ENCODE peak calls at places on chromosomes 13 and 19, in six cellular contexts. One of them, this sample, is unnamed.

GRCh38 chr13:29162638-29163037 is 342.5 kb downstream of the MTUS2 start:
- DNase-seq in GM12878: no peak
- DNase-seq in K562: no peak
- DNase-seq in HepG2: no peak
- DNase-seq in H1: no peak
- DNase-seq in SK-N-SH: no peak
- DNase-seq in this sample: no peak

GRCh38 chr13:30235206-30235605 is 72.1 kb downstream of the KATNAL1 start:
- DNase-seq in HepG2: no peak
- DNase-seq in H1: no peak
- DNase-seq in K562: no peak
- DNase-seq in GM12878: no peak
- DNase-seq in SK-N-SH: no peak
- DNase-seq in this sample: no peak

GRCh38 chr13:95494082-95494681 is 58.3 kb upstream of the CLDN10 start:
- DNase-seq in HepG2: peak; percentile 55
- DNase-seq in K562: peak; percentile 59
- DNase-seq in SK-N-SH: peak; percentile 62
- DNase-seq in GM12878: no peak
- DNase-seq in H1: no peak
- DNase-seq in this sample: peak; percentile 77

GRCh38 chr19:14544977-14545715 is 15.8 kb downstream of the TECR start:
- DNase-seq in H1: no peak
- DNase-seq in HepG2: no peak
- DNase-seq in K562: no peak
- DNase-seq in SK-N-SH: no peak
- DNase-seq in GM12878: no peak
- DNase-seq in this sample: no peak

GRCh38 chr19:19366691-19367396 is 38.6 kb upstream of the GATAD2A start:
- DNase-seq in GM12878: no peak
- DNase-seq in H1: peak; percentile 79
- DNase-seq in HepG2: peak; percentile 92
- DNase-seq in K562: peak; percentile 85
- DNase-seq in SK-N-SH: peak; percentile 79
- DNase-seq in this sample: peak; percentile 76

GRCh38 chr13:32060319-32060924 is 28.8 kb downstream of the FRY start:
- DNase-seq in GM12878: no peak
- DNase-seq in HepG2: peak; percentile 40
- DNase-seq in K562: no peak
- DNase-seq in H1: no peak
- DNase-seq in SK-N-SH: no peak
- DNase-seq in this sample: no peak

GRCh38 chr19:18839465-18840287 is 7.9 kb downstream of the UPF1 start:
- DNase-seq in HepG2: peak; percentile 87
- DNase-seq in K562: no peak
- DNase-seq in SK-N-SH: no peak
- DNase-seq in H1: no peak
- DNase-seq in GM12878: no peak
- DNase-seq in this sample: no peak

GRCh38 chr19:33293255-33294057 is 8.9 kb downstream of the CEBPA start:
- DNase-seq in H1: no peak
- DNase-seq in HepG2: peak; percentile 93
- DNase-seq in SK-N-SH: no peak
- DNase-seq in K562: no peak
- DNase-seq in GM12878: no peak
- DNase-seq in this sample: peak; percentile 95

GRCh38 chr13:90800082-90800746 is 547.3 kb upstream of the MIR17HG start:
- DNase-seq in SK-N-SH: peak; percentile 59
- DNase-seq in HepG2: no peak
- DNase-seq in H1: no peak
- DNase-seq in GM12878: no peak
- DNase-seq in K562: no peak
- DNase-seq in this sample: no peak

GRCh38 chr13:27194895-27195764 is 23.5 kb upstream of the USP12 start:
- DNase-seq in HepG2: no peak
- DNase-seq in K562: peak; percentile 36
- DNase-seq in SK-N-SH: no peak
- DNase-seq in H1: no peak
- DNase-seq in GM12878: no peak
- DNase-seq in this sample: no peak

GRCh38 chr19:13026478-13026999 is 31.3 kb downstream of the NFIX start:
- DNase-seq in HepG2: peak; percentile 96
- DNase-seq in K562: no peak
- DNase-seq in GM12878: no peak
- DNase-seq in H1: no peak
- DNase-seq in SK-N-SH: no peak
- DNase-seq in this sample: no peak

GRCh38 chr19:48683349-48683748 is 10.5 kb upstream of the NTN5 start:
- DNase-seq in K562: no peak
- DNase-seq in SK-N-SH: no peak
- DNase-seq in HepG2: no peak
- DNase-seq in GM12878: no peak
- DNase-seq in H1: no peak
- DNase-seq in this sample: no peak

GRCh38 chr13:47650221-47650620 is 350.9 kb downstream of the SUCLA2 start:
- DNase-seq in K562: no peak
- DNase-seq in GM12878: no peak
- DNase-seq in H1: no peak
- DNase-seq in SK-N-SH: peak; percentile 1
- DNase-seq in HepG2: no peak
- DNase-seq in this sample: no peak

DNA sequence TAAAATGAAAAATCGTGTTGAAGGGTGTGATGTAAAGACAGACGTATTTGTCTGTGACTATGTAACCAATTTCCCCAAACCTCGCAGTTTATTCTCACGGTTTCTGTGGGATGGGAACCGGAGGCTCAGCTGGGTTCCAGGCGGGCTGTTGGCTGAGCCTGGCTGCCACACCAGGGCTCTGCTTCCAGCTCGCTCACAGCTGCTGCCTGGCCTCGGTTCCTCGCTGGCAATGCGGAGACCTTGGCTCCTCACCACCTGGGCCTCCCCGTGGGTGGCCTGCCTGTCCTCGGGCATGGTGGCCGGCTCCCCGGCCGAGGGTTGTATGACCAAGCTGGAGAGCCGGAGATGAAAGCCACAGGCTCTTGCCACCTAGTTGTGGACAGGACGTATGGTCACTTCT is 218.9 kb upstream of the MAB21L1 start:
- DNase-seq in HepG2: no peak
- DNase-seq in SK-N-SH: no peak
- DNase-seq in GM12878: no peak
- DNase-seq in K562: no peak
- DNase-seq in H1: no peak
- DNase-seq in this sample: no peak
- TF ChIP-seq GABPA in HepG2: no peak
- TF ChIP-seq GABPA in SK-N-SH: no peak
- TF ChIP-seq GABPA in GM12878: no peak
- TF ChIP-seq GABPA in K562: no peak
- TF ChIP-seq GABPA in H1: no peak
- TF ChIP-seq GABPA in this sample: no peak

GRCh38 chr13:37010424-37010823 is 9.8 kb downstream of the EXOSC8 start:
- DNase-seq in SK-N-SH: no peak
- DNase-seq in H1: no peak
- DNase-seq in K562: no peak
- DNase-seq in HepG2: no peak
- DNase-seq in GM12878: no peak
- DNase-seq in this sample: no peak
- H3K27ac ChIP-seq in SK-N-SH: no peak overlapping the region
- H3K27ac ChIP-seq in H1: no peak overlapping the region
- H3K27ac ChIP-seq in K562: no peak overlapping the region
- H3K27ac ChIP-seq in HepG2: no peak overlapping the region
- H3K27ac ChIP-seq in GM12878: no peak overlapping the region
- H3K27ac ChIP-seq in this sample: no peak overlapping the region

DNA sequence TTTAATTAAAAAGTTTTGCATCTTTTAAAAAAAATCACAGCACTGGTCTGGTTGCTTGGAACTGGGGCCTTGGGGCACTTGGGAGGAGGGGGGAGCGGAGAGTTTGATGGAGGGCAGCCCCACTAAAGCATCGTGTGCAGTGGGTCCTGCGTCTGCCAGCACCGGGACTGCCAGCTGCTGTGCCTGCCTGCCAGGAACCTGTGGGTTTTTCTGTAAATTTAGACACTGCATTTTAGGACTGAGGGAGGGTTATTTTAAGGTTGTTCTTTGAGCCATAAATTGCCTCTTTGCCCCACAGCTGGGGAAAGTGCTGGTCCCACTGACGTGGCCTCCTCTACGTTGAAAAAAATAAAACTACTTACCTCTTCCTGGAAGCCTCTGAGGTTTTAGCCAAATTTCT is 2.9 kb downstream of the KLF2 start:
- DNase-seq in H1: no peak
- DNase-seq in GM12878: no peak
- DNase-seq in K562: no peak
- DNase-seq in SK-N-SH: no peak
- DNase-seq in HepG2: no peak
- DNase-seq in this sample: no peak
- H3K4me3 ChIP-seq in H1: no peak overlapping the region
- H3K4me3 ChIP-seq in GM12878: peak overlapping the region; percentile 54
- H3K4me3 ChIP-seq in K562: no peak overlapping the region
- H3K4me3 ChIP-seq in SK-N-SH: no peak overlapping the region
- H3K4me3 ChIP-seq in HepG2: no peak overlapping the region
- H3K4me3 ChIP-seq in this sample: no peak overlapping the region

GRCh38 chr13:25380741-25381324 is 9.1 kb downstream of the ATP8A2 start:
- DNase-seq in SK-N-SH: no peak
- DNase-seq in HepG2: no peak
- DNase-seq in GM12878: no peak
- DNase-seq in K562: no peak
- DNase-seq in H1: no peak
- DNase-seq in this sample: no peak

GRCh38 chr13:25380082-25380481 is 8.3 kb downstream of the ATP8A2 start:
- DNase-seq in GM12878: no peak
- DNase-seq in SK-N-SH: no peak
- DNase-seq in HepG2: no peak
- DNase-seq in H1: no peak
- DNase-seq in K562: peak; percentile 38
- DNase-seq in this sample: no peak

GRCh38 chr13:25375727-25376358 is 4.1 kb downstream of the ATP8A2 start:
- DNase-seq in H1: no peak
- DNase-seq in SK-N-SH: peak; percentile 76
- DNase-seq in HepG2: peak; percentile 42
- DNase-seq in K562: peak; percentile 52
- DNase-seq in GM12878: no peak
- DNase-seq in this sample: no peak

GRCh38 chr13:25378528-25378927 is 6.8 kb downstream of the ATP8A2 start:
- DNase-seq in SK-N-SH: no peak
- DNase-seq in H1: no peak
- DNase-seq in HepG2: no peak
- DNase-seq in GM12878: no peak
- DNase-seq in K562: no peak
- DNase-seq in this sample: no peak

DNA sequence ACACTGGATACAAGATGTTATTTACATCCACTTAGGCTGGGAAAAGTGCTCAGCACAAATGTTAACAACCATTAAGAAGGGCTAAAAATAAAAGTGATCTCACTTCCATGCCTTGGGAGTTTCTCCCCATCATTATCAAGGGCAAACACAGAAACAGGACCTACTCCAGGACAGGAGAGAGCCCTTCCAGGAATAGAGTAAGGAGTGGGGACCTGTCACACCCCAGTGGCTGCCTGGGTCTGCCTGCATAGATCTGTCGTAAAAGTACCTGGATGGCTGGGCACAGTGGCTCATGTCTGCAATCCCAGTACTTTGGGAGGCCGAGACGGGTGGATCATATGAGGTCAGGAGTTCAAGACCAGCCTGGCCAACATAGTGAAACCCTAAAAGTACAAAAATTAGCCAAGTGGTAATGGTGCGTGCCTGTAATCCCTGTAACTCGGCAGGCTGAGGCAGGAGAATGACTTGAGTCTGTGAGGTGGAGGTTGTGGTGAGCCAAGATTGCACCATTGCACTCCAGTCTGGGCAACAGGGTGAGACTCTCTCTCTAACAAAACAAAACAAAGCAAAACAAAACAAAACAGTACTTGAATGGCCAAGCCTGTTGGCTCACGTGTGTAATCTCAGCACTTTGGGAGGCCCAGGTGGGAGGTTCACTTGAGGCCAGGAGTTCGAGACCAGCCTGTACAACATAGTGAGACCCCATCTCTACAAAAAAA is 5.6 kb downstream of the ATP8A2 start:
- DNase-seq in K562: no peak
- DNase-seq in H1: no peak
- DNase-seq in HepG2: no peak
- DNase-seq in SK-N-SH: no peak
- DNase-seq in GM12878: no peak
- DNase-seq in this sample: no peak
- TF ChIP-seq GABPA in K562: no peak
- TF ChIP-seq GABPA in H1: no peak
- TF ChIP-seq GABPA in HepG2: no peak
- TF ChIP-seq GABPA in SK-N-SH: no peak
- TF ChIP-seq GABPA in GM12878: no peak
- TF ChIP-seq GABPA in this sample: no peak

This sample was measured in HL-60.